ENCODE peak calls at places on chromosome 2, in ten cellular contexts. One of them, this sample, is unnamed.

GRCh38 chr2:223523541-223523940 is 78.6 kb downstream of the SCG2 start:
- DNase-seq in cardiac muscle cell: no peak
- DNase-seq in mesothelial cell of epicardium: no peak
- DNase-seq in neural progenitor cell: no peak
- DNase-seq in cardiac fibroblast: peak
- DNase-seq in stomach: no peak
- DNase-seq in uterus: no peak
- DNase-seq in B cell: no peak
- DNase-seq in foreskin fibroblast: peak
- DNase-seq in RWPE2: no peak
- DNase-seq in this sample: no peak

GRCh38 chr2:137096693-137097092 is 331.3 kb downstream of the THSD7B start:
- DNase-seq in uterus: no peak
- DNase-seq in stomach: no peak
- DNase-seq in mesothelial cell of epicardium: no peak
- DNase-seq in B cell: no peak
- DNase-seq in foreskin fibroblast: no peak
- DNase-seq in cardiac fibroblast: no peak
- DNase-seq in cardiac muscle cell: no peak
- DNase-seq in RWPE2: no peak
- DNase-seq in neural progenitor cell: peak
- DNase-seq in this sample: no peak

GRCh38 chr2:74925361-74925786 is 33.1 kb upstream of the POLE4 start:
- DNase-seq in neural progenitor cell: peak
- DNase-seq in cardiac fibroblast: no peak
- DNase-seq in uterus: no peak
- DNase-seq in stomach: no peak
- DNase-seq in RWPE2: no peak
- DNase-seq in B cell: no peak
- DNase-seq in mesothelial cell of epicardium: no peak
- DNase-seq in foreskin fibroblast: peak
- DNase-seq in cardiac muscle cell: no peak
- DNase-seq in this sample: no peak

GRCh38 chr2:102520009-102520408 is 47.0 kb downstream of the SLC9A4 start:
- DNase-seq in stomach: peak
- DNase-seq in foreskin fibroblast: peak
- DNase-seq in cardiac fibroblast: peak
- DNase-seq in mesothelial cell of epicardium: no peak
- DNase-seq in cardiac muscle cell: peak
- DNase-seq in RWPE2: no peak
- DNase-seq in B cell: no peak
- DNase-seq in neural progenitor cell: peak
- DNase-seq in uterus: no peak
- DNase-seq in this sample: peak

GRCh38 chr2:148730085-148730484 is 85.5 kb downstream of the EPC2 start:
- DNase-seq in stomach: no peak
- DNase-seq in cardiac muscle cell: peak
- DNase-seq in foreskin fibroblast: peak
- DNase-seq in uterus: no peak
- DNase-seq in cardiac fibroblast: peak
- DNase-seq in neural progenitor cell: no peak
- DNase-seq in B cell: no peak
- DNase-seq in mesothelial cell of epicardium: no peak
- DNase-seq in RWPE2: no peak
- DNase-seq in this sample: no peak

GRCh38 chr2:85981579-85982247 is 92.9 kb upstream of the ST3GAL5 start:
- DNase-seq in neural progenitor cell: no peak
- DNase-seq in mesothelial cell of epicardium: no peak
- DNase-seq in B cell: no peak
- DNase-seq in RWPE2: no peak
- DNase-seq in foreskin fibroblast: no peak
- DNase-seq in stomach: peak
- DNase-seq in cardiac fibroblast: no peak
- DNase-seq in uterus: no peak
- DNase-seq in cardiac muscle cell: no peak
- DNase-seq in this sample: no peak

GRCh38 chr2:226030369-226031077 is 631.0 kb downstream of the NYAP2 start:
- DNase-seq in cardiac muscle cell: peak
- DNase-seq in cardiac fibroblast: no peak
- DNase-seq in B cell: peak
- DNase-seq in foreskin fibroblast: no peak
- DNase-seq in RWPE2: no peak
- DNase-seq in uterus: no peak
- DNase-seq in mesothelial cell of epicardium: no peak
- DNase-seq in neural progenitor cell: peak
- DNase-seq in stomach: no peak
- DNase-seq in this sample: peak

GRCh38 chr2:95012881-95013550 is 12.5 kb upstream of the MAL start:
- DNase-seq in neural progenitor cell: no peak
- DNase-seq in foreskin fibroblast: peak
- DNase-seq in cardiac muscle cell: no peak
- DNase-seq in uterus: no peak
- DNase-seq in mesothelial cell of epicardium: no peak
- DNase-seq in RWPE2: no peak
- DNase-seq in B cell: no peak
- DNase-seq in cardiac fibroblast: no peak
- DNase-seq in stomach: no peak
- DNase-seq in this sample: no peak

GRCh38 chr2:69993048-69993565 is 31.7 kb upstream of the ASPRV1 start:
- DNase-seq in mesothelial cell of epicardium: no peak
- DNase-seq in stomach: no peak
- DNase-seq in cardiac muscle cell: no peak
- DNase-seq in neural progenitor cell: no peak
- DNase-seq in foreskin fibroblast: no peak
- DNase-seq in RWPE2: peak
- DNase-seq in cardiac fibroblast: no peak
- DNase-seq in B cell: no peak
- DNase-seq in uterus: no peak
- DNase-seq in this sample: no peak

DNA sequence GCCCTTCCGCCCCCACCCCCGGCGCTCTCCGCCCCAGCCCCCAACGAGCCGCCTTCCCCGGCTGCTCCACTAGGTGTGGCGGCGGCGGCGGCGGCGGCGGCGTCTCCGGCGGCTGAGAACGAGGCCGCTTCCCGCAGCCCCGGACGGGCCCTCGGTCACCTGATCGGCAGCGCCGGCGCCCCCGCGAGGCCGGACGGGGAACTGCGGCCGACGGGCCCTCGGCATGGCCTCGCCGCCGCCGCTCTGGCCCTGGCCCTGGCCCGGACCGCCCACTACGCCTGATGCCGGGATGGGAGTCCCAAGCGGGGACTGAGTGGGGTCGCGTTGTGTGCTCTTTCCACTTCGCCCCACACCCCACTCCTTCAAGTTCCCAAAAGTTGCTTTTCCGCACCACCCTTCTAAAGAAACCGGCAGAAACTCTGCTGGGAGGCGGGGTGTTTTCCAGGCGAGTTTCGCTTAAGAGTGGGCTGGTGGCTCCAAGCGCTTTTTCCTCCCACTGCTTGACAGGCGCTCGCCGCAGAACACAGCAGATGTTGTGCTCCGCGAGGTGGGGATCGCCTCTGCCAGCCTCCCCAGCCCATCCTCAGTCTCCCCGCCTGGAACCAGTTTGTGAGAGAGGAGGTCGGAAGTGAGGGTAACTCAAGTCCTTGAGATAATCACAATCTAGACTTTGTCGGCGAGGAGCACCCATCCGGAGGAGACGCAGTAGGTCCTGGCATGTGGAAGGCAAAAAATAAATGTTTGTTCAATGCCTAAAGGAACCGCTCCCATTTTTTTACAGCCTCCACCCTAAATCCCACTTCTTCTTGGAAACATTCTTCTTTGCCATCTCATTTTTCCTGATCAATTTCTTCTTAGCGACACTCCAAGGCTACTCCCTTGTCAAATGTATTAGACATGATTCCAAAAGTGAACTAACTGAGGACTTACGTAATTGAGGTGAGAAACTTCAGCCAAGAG is at the start of gene NCKAP1:
- DNase-seq in RWPE2: peak
- DNase-seq in B cell: peak
- DNase-seq in mesothelial cell of epicardium: peak
- DNase-seq in neural progenitor cell: peak
- DNase-seq in uterus: peak
- DNase-seq in cardiac muscle cell: peak
- DNase-seq in foreskin fibroblast: peak
- DNase-seq in stomach: peak
- DNase-seq in cardiac fibroblast: peak
- DNase-seq in this sample: peak
- TF ChIP-seq CTCF in RWPE2: peak
- TF ChIP-seq CTCF in B cell: peak
- TF ChIP-seq CTCF in mesothelial cell of epicardium: peak
- TF ChIP-seq CTCF in neural progenitor cell: peak
- TF ChIP-seq CTCF in uterus: peak
- TF ChIP-seq CTCF in cardiac muscle cell: peak
- TF ChIP-seq CTCF in foreskin fibroblast: peak
- TF ChIP-seq CTCF in stomach: no peak
- TF ChIP-seq CTCF in cardiac fibroblast: peak
- TF ChIP-seq CTCF in this sample: peak

DNA sequence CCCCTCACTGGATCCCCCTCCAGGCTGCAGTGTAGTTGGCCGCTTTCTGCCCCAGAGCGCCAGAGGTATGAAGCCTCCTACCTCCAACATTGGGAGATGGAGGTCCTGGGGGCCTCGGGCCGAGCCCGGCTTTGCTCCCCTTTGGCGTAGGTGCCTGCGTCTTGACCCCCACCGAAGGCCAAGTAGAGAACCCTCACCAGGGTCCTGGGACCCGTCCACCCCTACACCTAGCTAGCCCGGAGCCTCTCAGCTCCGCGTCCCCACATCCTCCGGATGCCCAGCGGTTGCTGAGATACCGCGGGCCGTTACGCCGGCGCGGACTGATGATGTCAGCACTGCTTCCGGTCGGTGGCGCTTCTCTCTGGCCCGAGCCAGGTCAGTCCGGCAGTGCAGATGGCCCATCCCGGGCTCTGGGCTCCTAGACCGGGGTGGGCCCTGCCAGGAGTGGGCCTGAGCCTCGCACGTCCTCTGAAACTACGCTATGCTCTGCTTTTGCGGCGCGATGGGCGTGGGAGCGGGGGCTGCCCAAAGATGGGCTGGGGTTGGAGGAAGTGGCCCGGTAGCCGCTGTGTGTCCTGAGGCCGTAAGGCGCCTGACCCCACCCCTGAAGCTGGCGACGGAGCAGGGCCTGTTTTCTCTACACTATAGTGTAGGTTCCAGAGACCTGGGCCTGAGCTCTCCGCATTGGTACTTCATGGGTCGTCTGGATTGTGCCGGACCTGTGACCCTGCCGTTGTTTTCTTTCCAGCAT is at the start of the genes GLB1L and STK16:
- DNase-seq in uterus: peak
- DNase-seq in foreskin fibroblast: peak
- DNase-seq in B cell: peak
- DNase-seq in RWPE2: peak
- DNase-seq in cardiac fibroblast: peak
- DNase-seq in cardiac muscle cell: peak
- DNase-seq in mesothelial cell of epicardium: peak
- DNase-seq in neural progenitor cell: peak
- DNase-seq in stomach: peak
- DNase-seq in this sample: peak
- TF ChIP-seq CTCF in uterus: no peak
- TF ChIP-seq CTCF in foreskin fibroblast: no peak
- TF ChIP-seq CTCF in B cell: no peak
- TF ChIP-seq CTCF in RWPE2: no peak
- TF ChIP-seq CTCF in cardiac fibroblast: no peak
- TF ChIP-seq CTCF in cardiac muscle cell: no peak
- TF ChIP-seq CTCF in mesothelial cell of epicardium: no peak
- TF ChIP-seq CTCF in neural progenitor cell: peak
- TF ChIP-seq CTCF in stomach: no peak
- TF ChIP-seq CTCF in this sample: no peak

GRCh38 chr2:211089127-211089526 is 532.7 kb downstream of the CPS1 start:
- DNase-seq in stomach: no peak
- DNase-seq in cardiac fibroblast: no peak
- DNase-seq in mesothelial cell of epicardium: no peak
- DNase-seq in RWPE2: no peak
- DNase-seq in neural progenitor cell: no peak
- DNase-seq in foreskin fibroblast: no peak
- DNase-seq in B cell: no peak
- DNase-seq in uterus: no peak
- DNase-seq in cardiac muscle cell: no peak
- DNase-seq in this sample: no peak

GRCh38 chr2:211093743-211094303 is 537.4 kb downstream of the CPS1 start:
- DNase-seq in stomach: no peak
- DNase-seq in neural progenitor cell: no peak
- DNase-seq in foreskin fibroblast: no peak
- DNase-seq in B cell: no peak
- DNase-seq in cardiac fibroblast: peak
- DNase-seq in cardiac muscle cell: peak
- DNase-seq in uterus: no peak
- DNase-seq in mesothelial cell of epicardium: no peak
- DNase-seq in RWPE2: no peak
- DNase-seq in this sample: no peak
- TF ChIP-seq CTCF in stomach: no peak
- TF ChIP-seq CTCF in neural progenitor cell: peak
- TF ChIP-seq CTCF in foreskin fibroblast: peak
- TF ChIP-seq CTCF in B cell: peak
- TF ChIP-seq CTCF in cardiac fibroblast: peak
- TF ChIP-seq CTCF in cardiac muscle cell: peak
- TF ChIP-seq CTCF in uterus: no peak
- TF ChIP-seq CTCF in mesothelial cell of epicardium: no peak
- TF ChIP-seq CTCF in RWPE2: peak
- TF ChIP-seq CTCF in this sample: no peak

GRCh38 chr2:172086349-172087190 is 1.3 kb downstream of the DLX1 start:
- DNase-seq in B cell: peak
- DNase-seq in cardiac fibroblast: no peak
- DNase-seq in uterus: no peak
- DNase-seq in RWPE2: peak
- DNase-seq in neural progenitor cell: peak
- DNase-seq in foreskin fibroblast: peak
- DNase-seq in cardiac muscle cell: peak
- DNase-seq in stomach: no peak
- DNase-seq in mesothelial cell of epicardium: peak
- DNase-seq in this sample: peak
- TF ChIP-seq CTCF in B cell: no peak
- TF ChIP-seq CTCF in cardiac fibroblast: no peak
- TF ChIP-seq CTCF in uterus: no peak
- TF ChIP-seq CTCF in RWPE2: peak
- TF ChIP-seq CTCF in neural progenitor cell: peak
- TF ChIP-seq CTCF in foreskin fibroblast: no peak
- TF ChIP-seq CTCF in cardiac muscle cell: no peak
- TF ChIP-seq CTCF in stomach: no peak
- TF ChIP-seq CTCF in mesothelial cell of epicardium: peak
- TF ChIP-seq CTCF in this sample: no peak